ENCODE peak calls at places on chromosomes 7 and 10, in six cellular contexts. One of them, this sample, is unnamed.

GRCh38 chr7:122887198-122887597 is 938 bp upstream of the CADPS2 start:
- DNase-seq in H9: peak
- DNase-seq in tibial nerve: peak
- DNase-seq in adrenal gland: peak
- DNase-seq in left ventricle myocardium inferior: peak
- DNase-seq in stomach: peak
- DNase-seq in this sample: peak

GRCh38 chr10:70352401-70353097 is 29.9 kb downstream of the LRRC20 start:
- DNase-seq in left ventricle myocardium inferior: no peak
- DNase-seq in tibial nerve: no peak
- DNase-seq in adrenal gland: no peak
- DNase-seq in H9: no peak
- DNase-seq in stomach: no peak
- DNase-seq in this sample: no peak

GRCh38 chr7:1466524-1467271 is 7.4 kb upstream of the MICALL2 start:
- DNase-seq in left ventricle myocardium inferior: peak
- DNase-seq in H9: peak
- DNase-seq in stomach: peak
- DNase-seq in tibial nerve: peak
- DNase-seq in adrenal gland: peak
- DNase-seq in this sample: peak

GRCh38 chr10:78981257-78981969 is 87.4 kb upstream of the ZMIZ1 start:
- DNase-seq in left ventricle myocardium inferior: no peak
- DNase-seq in H9: no peak
- DNase-seq in tibial nerve: no peak
- DNase-seq in stomach: no peak
- DNase-seq in adrenal gland: no peak
- DNase-seq in this sample: no peak

GRCh38 chr7:2048531-2048930 is 184.2 kb downstream of the MAD1L1 start:
- DNase-seq in tibial nerve: no peak
- DNase-seq in left ventricle myocardium inferior: no peak
- DNase-seq in H9: no peak
- DNase-seq in adrenal gland: no peak
- DNase-seq in stomach: no peak
- DNase-seq in this sample: no peak

GRCh38 chr10:57905866-57906265 is 361.8 kb downstream of the IPMK start:
- DNase-seq in left ventricle myocardium inferior: no peak
- DNase-seq in H9: no peak
- DNase-seq in tibial nerve: no peak
- DNase-seq in adrenal gland: no peak
- DNase-seq in stomach: no peak
- DNase-seq in this sample: no peak

GRCh38 chr7:19463581-19463980 is 245.3 kb downstream of the POLR1F start:
- DNase-seq in tibial nerve: no peak
- DNase-seq in left ventricle myocardium inferior: no peak
- DNase-seq in stomach: no peak
- DNase-seq in adrenal gland: no peak
- DNase-seq in H9: no peak
- DNase-seq in this sample: no peak

GRCh38 chr7:132291446-132291845 is 284.8 kb downstream of the PLXNA4 start:
- DNase-seq in stomach: no peak
- DNase-seq in H9: no peak
- DNase-seq in tibial nerve: no peak
- DNase-seq in adrenal gland: no peak
- DNase-seq in left ventricle myocardium inferior: no peak
- DNase-seq in this sample: no peak

GRCh38 chr7:29976265-29976664 is 13.3 kb downstream of the SCRN1 start:
- DNase-seq in tibial nerve: no peak
- DNase-seq in H9: no peak
- DNase-seq in stomach: no peak
- DNase-seq in left ventricle myocardium inferior: no peak
- DNase-seq in adrenal gland: no peak
- DNase-seq in this sample: no peak

GRCh38 chr10:90930971-90931841 is 10.3 kb upstream of the ANKRD1 start:
- DNase-seq in stomach: no peak
- DNase-seq in tibial nerve: peak
- DNase-seq in H9: peak
- DNase-seq in left ventricle myocardium inferior: peak
- DNase-seq in adrenal gland: peak
- DNase-seq in this sample: peak

GRCh38 chr7:156160811-156161210 is 348.5 kb upstream of the SHH start:
- DNase-seq in H9: peak
- DNase-seq in adrenal gland: no peak
- DNase-seq in stomach: peak
- DNase-seq in tibial nerve: no peak
- DNase-seq in left ventricle myocardium inferior: no peak
- DNase-seq in this sample: no peak

GRCh38 chr7:150435390-150436073 is 14.9 kb upstream of the GIMAP8 start:
- DNase-seq in tibial nerve: peak
- DNase-seq in left ventricle myocardium inferior: no peak
- DNase-seq in H9: no peak
- DNase-seq in stomach: no peak
- DNase-seq in adrenal gland: no peak
- DNase-seq in this sample: no peak

GRCh38 chr7:87058739-87059524 is 522 bp downstream of the ELAPOR2 start:
- DNase-seq in stomach: peak
- DNase-seq in left ventricle myocardium inferior: no peak
- DNase-seq in H9: peak
- DNase-seq in adrenal gland: no peak
- DNase-seq in tibial nerve: no peak
- DNase-seq in this sample: no peak

DNA sequence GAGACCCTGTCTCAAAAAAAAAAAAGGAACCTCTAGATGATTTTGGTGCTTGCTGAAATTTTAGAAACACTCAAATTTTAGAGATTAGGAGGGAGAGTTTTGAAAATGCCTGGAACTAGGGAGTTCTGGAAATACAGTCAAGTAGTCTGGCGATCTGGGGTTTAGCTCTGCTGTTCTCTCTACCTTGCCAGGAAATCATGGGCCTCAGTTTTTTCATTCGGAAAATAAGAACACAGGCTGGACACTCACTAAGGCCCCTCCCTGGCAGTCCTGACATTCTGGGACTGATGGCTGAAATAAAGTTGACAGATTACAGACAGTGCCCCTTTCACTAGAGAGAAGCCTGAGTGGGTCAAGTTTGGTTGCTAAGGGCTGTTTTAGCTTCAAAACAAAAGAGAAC is 24.9 kb upstream of the CALN1 start:
- DNase-seq in H9: no peak
- DNase-seq in left ventricle myocardium inferior: no peak
- DNase-seq in adrenal gland: no peak
- DNase-seq in stomach: no peak
- DNase-seq in tibial nerve: no peak
- DNase-seq in this sample: no peak
- TF ChIP-seq CTCF in H9: no peak
- TF ChIP-seq CTCF in left ventricle myocardium inferior: no peak
- TF ChIP-seq CTCF in adrenal gland: no peak
- TF ChIP-seq CTCF in stomach: no peak
- TF ChIP-seq CTCF in tibial nerve: no peak
- TF ChIP-seq CTCF in this sample: no peak

DNA sequence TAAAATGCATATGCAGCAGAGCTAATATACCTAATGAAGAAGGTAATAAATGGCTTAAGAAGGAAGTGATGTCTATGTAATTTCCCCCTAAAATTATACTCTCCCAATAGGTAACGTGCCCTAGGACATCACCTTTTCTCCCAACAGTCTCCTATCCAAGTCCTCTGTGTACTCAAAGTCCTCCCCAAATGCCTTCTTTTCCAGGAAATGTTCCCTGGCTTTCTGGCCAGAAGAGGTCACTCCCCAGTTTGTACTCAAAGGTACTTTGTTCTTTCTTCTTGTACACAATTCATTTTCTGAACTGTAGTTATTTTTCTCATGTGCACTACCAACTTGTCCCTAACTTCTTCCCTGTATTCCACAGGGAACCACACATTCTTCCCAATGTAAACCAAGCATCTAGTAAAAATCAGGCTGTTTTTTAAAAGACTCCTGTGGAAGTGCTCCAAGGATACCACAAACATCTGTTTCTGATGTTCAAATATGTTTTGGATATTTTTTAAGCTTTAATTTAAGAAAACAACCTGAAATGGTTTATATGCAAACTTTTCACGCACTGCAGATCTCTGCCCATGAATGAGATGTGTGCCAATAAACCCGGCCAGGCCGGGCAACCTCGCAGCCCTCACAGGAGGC is 262.3 kb upstream of the KLF14 start:
- DNase-seq in left ventricle myocardium inferior: no peak
- DNase-seq in stomach: peak
- DNase-seq in H9: no peak
- DNase-seq in tibial nerve: no peak
- DNase-seq in adrenal gland: no peak
- DNase-seq in this sample: no peak
- TF ChIP-seq CTCF in left ventricle myocardium inferior: no peak
- TF ChIP-seq CTCF in stomach: no peak
- TF ChIP-seq CTCF in H9: no peak
- TF ChIP-seq CTCF in tibial nerve: no peak
- TF ChIP-seq CTCF in adrenal gland: no peak
- TF ChIP-seq CTCF in this sample: no peak

DNA sequence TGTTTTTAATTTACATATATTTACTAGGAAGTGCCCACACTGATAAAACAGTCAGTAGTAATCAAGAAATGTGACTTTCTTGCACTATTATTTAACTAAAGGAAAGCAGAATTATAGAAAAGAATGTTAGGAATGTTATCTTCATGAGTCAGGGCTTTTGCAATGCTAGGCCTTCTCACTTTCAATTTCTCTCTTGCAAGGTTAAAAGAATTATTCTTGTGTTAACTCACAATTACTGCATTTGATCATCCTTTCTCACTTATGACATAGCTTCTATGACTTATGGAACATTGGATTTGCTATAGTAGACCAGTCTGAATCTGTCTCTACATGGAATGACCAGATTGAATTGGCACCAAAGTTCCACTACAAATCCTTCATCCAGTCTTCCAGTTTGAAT is 192.4 kb downstream of the SDK1 start:
- DNase-seq in H9: no peak
- DNase-seq in tibial nerve: no peak
- DNase-seq in stomach: no peak
- DNase-seq in left ventricle myocardium inferior: no peak
- DNase-seq in adrenal gland: no peak
- DNase-seq in this sample: peak
- TF ChIP-seq CTCF in H9: no peak
- TF ChIP-seq CTCF in tibial nerve: no peak
- TF ChIP-seq CTCF in stomach: no peak
- TF ChIP-seq CTCF in left ventricle myocardium inferior: no peak
- TF ChIP-seq CTCF in adrenal gland: no peak
- TF ChIP-seq CTCF in this sample: no peak

GRCh38 chr7:157977717-157978470 is 609.7 kb downstream of the PTPRN2 start:
- DNase-seq in tibial nerve: no peak
- DNase-seq in H9: peak
- DNase-seq in adrenal gland: peak
- DNase-seq in stomach: no peak
- DNase-seq in left ventricle myocardium inferior: no peak
- DNase-seq in this sample: no peak

GRCh38 chr7:157980774-157981173 is 606.8 kb downstream of the PTPRN2 start:
- DNase-seq in adrenal gland: no peak
- DNase-seq in H9: peak
- DNase-seq in tibial nerve: no peak
- DNase-seq in stomach: no peak
- DNase-seq in left ventricle myocardium inferior: no peak
- DNase-seq in this sample: no peak

GRCh38 chr7:157981778-157982177 is 605.8 kb downstream of the PTPRN2 start:
- DNase-seq in H9: peak
- DNase-seq in stomach: no peak
- DNase-seq in left ventricle myocardium inferior: no peak
- DNase-seq in adrenal gland: peak
- DNase-seq in tibial nerve: no peak
- DNase-seq in this sample: no peak

GRCh38 chr7:157978766-157979165 is 608.9 kb downstream of the PTPRN2 start:
- DNase-seq in stomach: no peak
- DNase-seq in adrenal gland: peak
- DNase-seq in tibial nerve: no peak
- DNase-seq in left ventricle myocardium inferior: no peak
- DNase-seq in H9: peak
- DNase-seq in this sample: no peak

GRCh38 chr7:157979631-157980340 is 607.8 kb downstream of the PTPRN2 start:
- DNase-seq in H9: peak
- DNase-seq in tibial nerve: no peak
- DNase-seq in adrenal gland: peak
- DNase-seq in left ventricle myocardium inferior: no peak
- DNase-seq in stomach: no peak
- DNase-seq in this sample: no peak
- TF ChIP-seq CTCF in H9: peak
- TF ChIP-seq CTCF in tibial nerve: no peak
- TF ChIP-seq CTCF in adrenal gland: no peak
- TF ChIP-seq CTCF in left ventricle myocardium inferior: no peak
- TF ChIP-seq CTCF in stomach: no peak
- TF ChIP-seq CTCF in this sample: no peak

GRCh38 chr7:66359656-66360211 is 154.6 kb downstream of the TPST1 start:
- DNase-seq in stomach: no peak
- DNase-seq in adrenal gland: no peak
- DNase-seq in tibial nerve: no peak
- DNase-seq in left ventricle myocardium inferior: no peak
- DNase-seq in H9: no peak
- DNase-seq in this sample: no peak
- TF ChIP-seq CTCF in stomach: no peak
- TF ChIP-seq CTCF in adrenal gland: no peak
- TF ChIP-seq CTCF in tibial nerve: no peak
- TF ChIP-seq CTCF in left ventricle myocardium inferior: no peak
- TF ChIP-seq CTCF in H9: no peak
- TF ChIP-seq CTCF in this sample: no peak

This sample was measured in astrocyte of the cerebellum.